ENCODE peak calls at places on chromosomes 3 and 15, in six cellular contexts. U, E, N, I, L and T are unnamed samples.

GRCh38 chr3:36487616-36488015 is 107.3 kb downstream of the STAC start:
- DNase-seq in N (no peak), U (no peak), E (no peak), I (no peak), L (no peak), T (no peak)

GRCh38 chr3:169777822-169778221 is 4.6 kb downstream of the MYNN start:
- DNase-seq in U (no peak), L (no peak), N (no peak), I (no peak), E (no peak), T (no peak)

GRCh38 chr15:76177491-76178040 is 117.8 kb downstream of the TMEM266 start:
- DNase-seq in L (no peak), U (no peak), E (peak), I (no peak), N (no peak), T (peak)

GRCh38 chr3:183943739-183944138 is 59.1 kb upstream of the PARL start:
- DNase-seq in I (no peak), L (no peak), E (no peak), N (no peak), U (no peak), T (no peak)

GRCh38 chr3:117439812-117440211 is 730.2 kb downstream of the TUSC7 start:
- DNase-seq in I (no peak), N (peak), U (no peak), L (no peak), E (peak), T (peak)

GRCh38 chr15:98000249-98001203 is 40.0 kb downstream of the ARRDC4 start:
- DNase-seq in I (no peak), E (peak), L (no peak), N (no peak), U (no peak), T (peak)

GRCh38 chr15:50883903-50884302 is 24.6 kb upstream of the AP4E1 start:
- DNase-seq in I (no peak), U (peak), L (no peak), E (peak), N (no peak), T (peak)

GRCh38 chr3:171198781-171199472 is 172.4 kb upstream of the SLC2A2 start:
- DNase-seq in U (no peak), I (no peak), L (no peak), E (no peak), N (no peak), T (no peak)

GRCh38 chr15:34239151-34239761 is 14.4 kb downstream of the EMC4 start:
- DNase-seq in N (peak), E (peak), U (peak), L (no peak), I (no peak), T (peak)

GRCh38 chr15:53549697-53550315 is 209.7 kb downstream of the WDR72 start:
- DNase-seq in E (no peak), L (no peak), N (no peak), U (no peak), I (no peak), T (no peak)

GRCh38 chr3:177197934-177198484 is 727 bp upstream of the TBL1XR1 start:
- DNase-seq in I (no peak), E (no peak), N (no peak), U (no peak), L (no peak), T (no peak)

GRCh38 chr3:11054739-11055438 is 62.3 kb downstream of the SLC6A1 start:
- DNase-seq in I (no peak), E (no peak), L (no peak), U (no peak), N (no peak), T (no peak)

GRCh38 chr3:121992601-121993560 is 29.2 kb downstream of the ILDR1 start:
- DNase-seq in I (no peak), L (no peak), U (no peak), N (no peak), E (no peak), T (no peak)

GRCh38 chr3:152656207-152657001 is 178.5 kb upstream of the P2RY1 start:
- DNase-seq in N (no peak), L (no peak), I (no peak), E (no peak), U (no peak), T (no peak)

GRCh38 chr3:8607285-8608040 is 37.1 kb downstream of the SSUH2 start:
- DNase-seq in I (no peak), E (peak), L (peak), N (peak), U (no peak), T (peak)

GRCh38 chr3:105503191-105503593 is 136.5 kb downstream of the ALCAM start:
- DNase-seq in I (no peak), L (no peak), N (no peak), U (no peak), E (no peak), T (no peak)

GRCh38 chr3:63911901-63912767 is at the start of gene SCAANT1:
- DNase-seq in U (peak), N (peak), E (peak), L (peak), I (peak), T (peak)

GRCh38 chr15:71588746-71589145 is 221.6 kb upstream of the NR2E3 start:
- DNase-seq in N (no peak), L (no peak), U (no peak), E (peak), I (no peak), T (peak)

GRCh38 chr3:72008226-72008996 is 223.5 kb upstream of the PROK2 start:
- DNase-seq in N (no peak), L (no peak), I (no peak), U (no peak), E (peak), T (peak)

GRCh38 chr3:177820683-177821316 is 623.5 kb upstream of the TBL1XR1 start:
- DNase-seq in E (peak), U (no peak), L (no peak), N (no peak), I (no peak), T (peak)

GRCh38 chr3:141067559-141067958 is 16.4 kb downstream of the SPSB4 start:
- DNase-seq in I (no peak), U (peak), L (no peak), N (no peak), E (no peak), T (no peak)

GRCh38 chr3:17055374-17056276 is 170.9 kb downstream of the PLCL2 start:
- DNase-seq in N (no peak), U (no peak), I (no peak), L (no peak), E (peak), T (peak)

GRCh38 chr15:38745136-38745535 is 180.5 kb upstream of the RASGRP1 start:
- DNase-seq in U (no peak), I (no peak), L (no peak), N (no peak), E (no peak), T (peak)

GRCh38 chr3:156812521-156813335 is 13.4 kb upstream of the LEKR1 start:
- DNase-seq in N (no peak), U (peak), I (no peak), E (no peak), L (no peak), T (peak)